ENCODE peak calls at places on chromosome 15, in nine cellular contexts. One of them, this sample, is unnamed.

GRCh38 chr15:62899090-62899493 is 143.5 kb upstream of the TPM1 start:
- DNase-seq in fibroblast of lung: no peak
- DNase-seq in mammary epithelial cell: no peak
- DNase-seq in GM06990: no peak
- DNase-seq in foreskin fibroblast: no peak
- DNase-seq in AG10803: peak; percentile 34
- DNase-seq in pancreas: no peak
- DNase-seq in GM23338: no peak
- DNase-seq in right cardiac atrium: no peak
- DNase-seq in this sample: no peak

GRCh38 chr15:51338496-51338895 is at the start of gene CYP19A1:
- DNase-seq in fibroblast of lung: no peak
- DNase-seq in mammary epithelial cell: no peak
- DNase-seq in GM06990: no peak
- DNase-seq in foreskin fibroblast: no peak
- DNase-seq in AG10803: no peak
- DNase-seq in pancreas: no peak
- DNase-seq in GM23338: peak; percentile 3
- DNase-seq in right cardiac atrium: no peak
- DNase-seq in this sample: no peak

GRCh38 chr15:74036271-74037170 is 42.0 kb downstream of the PML start:
- DNase-seq in fibroblast of lung: peak; percentile 50
- DNase-seq in mammary epithelial cell: peak; percentile 20
- DNase-seq in GM06990: no peak
- DNase-seq in foreskin fibroblast: peak; percentile 56
- DNase-seq in AG10803: peak; percentile 73
- DNase-seq in pancreas: no peak
- DNase-seq in GM23338: peak; percentile 93
- DNase-seq in right cardiac atrium: peak; percentile 77
- DNase-seq in this sample: peak; percentile 52

GRCh38 chr15:56744701-56745683 is 11.7 kb upstream of the ZNF280D start:
- DNase-seq in fibroblast of lung: no peak
- DNase-seq in mammary epithelial cell: no peak
- DNase-seq in GM06990: no peak
- DNase-seq in foreskin fibroblast: no peak
- DNase-seq in AG10803: no peak
- DNase-seq in pancreas: no peak
- DNase-seq in GM23338: no peak
- DNase-seq in right cardiac atrium: no peak
- DNase-seq in this sample: no peak

GRCh38 chr15:45362419-45362818 is 15.9 kb downstream of the GATM start:
- DNase-seq in fibroblast of lung: no peak
- DNase-seq in mammary epithelial cell: no peak
- DNase-seq in GM06990: no peak
- DNase-seq in foreskin fibroblast: no peak
- DNase-seq in AG10803: no peak
- DNase-seq in pancreas: no peak
- DNase-seq in GM23338: no peak
- DNase-seq in right cardiac atrium: no peak
- DNase-seq in this sample: no peak

GRCh38 chr15:91515188-91515754 is 338.2 kb upstream of the SLCO3A1 start:
- DNase-seq in fibroblast of lung: peak; percentile 92
- DNase-seq in mammary epithelial cell: peak; percentile 90
- DNase-seq in GM06990: peak; percentile 22
- DNase-seq in foreskin fibroblast: peak; percentile 67
- DNase-seq in AG10803: peak; percentile 85
- DNase-seq in pancreas: no peak
- DNase-seq in GM23338: no peak
- DNase-seq in right cardiac atrium: peak; percentile 74
- DNase-seq in this sample: peak; percentile 88

GRCh38 chr15:63370764-63371163 is 10.9 kb downstream of the CA12 start:
- DNase-seq in fibroblast of lung: no peak
- DNase-seq in mammary epithelial cell: no peak
- DNase-seq in GM06990: no peak
- DNase-seq in foreskin fibroblast: no peak
- DNase-seq in AG10803: no peak
- DNase-seq in pancreas: no peak
- DNase-seq in GM23338: peak; percentile 55
- DNase-seq in right cardiac atrium: no peak
- DNase-seq in this sample: no peak

GRCh38 chr15:33279613-33280205 is 31.1 kb upstream of the RYR3 start:
- DNase-seq in fibroblast of lung: peak; percentile 59
- DNase-seq in mammary epithelial cell: peak; percentile 94
- DNase-seq in GM06990: no peak
- DNase-seq in foreskin fibroblast: no peak
- DNase-seq in AG10803: peak; percentile 9
- DNase-seq in pancreas: no peak
- DNase-seq in GM23338: peak; percentile 4
- DNase-seq in right cardiac atrium: no peak
- DNase-seq in this sample: peak; percentile 2

GRCh38 chr15:43404130-43404529 is 33.2 kb downstream of the TUBGCP4 start:
- DNase-seq in fibroblast of lung: no peak
- DNase-seq in mammary epithelial cell: no peak
- DNase-seq in GM06990: no peak
- DNase-seq in foreskin fibroblast: no peak
- DNase-seq in AG10803: no peak
- DNase-seq in pancreas: no peak
- DNase-seq in GM23338: no peak
- DNase-seq in right cardiac atrium: no peak
- DNase-seq in this sample: no peak

GRCh38 chr15:75731248-75732100 is 18.8 kb upstream of the CSPG4 start:
- DNase-seq in fibroblast of lung: no peak
- DNase-seq in mammary epithelial cell: no peak
- DNase-seq in GM06990: no peak
- DNase-seq in foreskin fibroblast: peak; percentile 52
- DNase-seq in AG10803: peak; percentile 42
- DNase-seq in pancreas: no peak
- DNase-seq in GM23338: peak; percentile 59
- DNase-seq in right cardiac atrium: peak; percentile 79
- DNase-seq in this sample: no peak

GRCh38 chr15:36959746-36960145 is 140.6 kb downstream of the MEIS2 start:
- DNase-seq in fibroblast of lung: peak; percentile 61
- DNase-seq in mammary epithelial cell: peak; percentile 24
- DNase-seq in GM06990: no peak
- DNase-seq in foreskin fibroblast: no peak
- DNase-seq in AG10803: no peak
- DNase-seq in pancreas: no peak
- DNase-seq in GM23338: no peak
- DNase-seq in right cardiac atrium: no peak
- DNase-seq in this sample: no peak

GRCh38 chr15:82999905-83000671 is 11.4 kb downstream of the C15orf40 start:
- DNase-seq in fibroblast of lung: peak; percentile 60
- DNase-seq in mammary epithelial cell: peak; percentile 63
- DNase-seq in GM06990: no peak
- DNase-seq in foreskin fibroblast: peak; percentile 40
- DNase-seq in AG10803: peak; percentile 70
- DNase-seq in pancreas: no peak
- DNase-seq in GM23338: peak; percentile 75
- DNase-seq in right cardiac atrium: no peak
- DNase-seq in this sample: peak; percentile 7

GRCh38 chr15:55823191-55823670 is 80.3 kb upstream of the PRTG start:
- DNase-seq in fibroblast of lung: peak; percentile 95
- DNase-seq in mammary epithelial cell: peak; percentile 59
- DNase-seq in GM06990: no peak
- DNase-seq in foreskin fibroblast: peak; percentile 69
- DNase-seq in AG10803: peak; percentile 89
- DNase-seq in pancreas: no peak
- DNase-seq in GM23338: no peak
- DNase-seq in right cardiac atrium: no peak
- DNase-seq in this sample: no peak

GRCh38 chr15:40340038-40340739 is 550 bp downstream of the CCDC9B start:
- DNase-seq in fibroblast of lung: peak; percentile 81
- DNase-seq in mammary epithelial cell: no peak
- DNase-seq in GM06990: no peak
- DNase-seq in foreskin fibroblast: no peak
- DNase-seq in AG10803: peak; percentile 92
- DNase-seq in pancreas: peak; percentile 79
- DNase-seq in GM23338: no peak
- DNase-seq in right cardiac atrium: peak; percentile 95
- DNase-seq in this sample: peak; percentile 74

GRCh38 chr15:74725241-74725774 is at the start of gene CYP1A1:
- DNase-seq in fibroblast of lung: peak; percentile 4
- DNase-seq in mammary epithelial cell: peak; percentile 8
- DNase-seq in GM06990: no peak
- DNase-seq in foreskin fibroblast: no peak
- DNase-seq in AG10803: no peak
- DNase-seq in pancreas: peak; percentile 73
- DNase-seq in GM23338: peak; percentile 68
- DNase-seq in right cardiac atrium: peak; percentile 61
- DNase-seq in this sample: peak; percentile 32

GRCh38 chr15:73239564-73240208 is 129.1 kb downstream of the HCN4 start:
- DNase-seq in fibroblast of lung: no peak
- DNase-seq in mammary epithelial cell: peak; percentile 15
- DNase-seq in GM06990: no peak
- DNase-seq in foreskin fibroblast: no peak
- DNase-seq in AG10803: no peak
- DNase-seq in pancreas: no peak
- DNase-seq in GM23338: peak; percentile 34
- DNase-seq in right cardiac atrium: no peak
- DNase-seq in this sample: no peak

GRCh38 chr15:94174399-94174802 is 57.0 kb upstream of the MCTP2 start:
- DNase-seq in fibroblast of lung: peak; percentile 65
- DNase-seq in mammary epithelial cell: peak; percentile 93
- DNase-seq in GM06990: peak; percentile 20
- DNase-seq in foreskin fibroblast: peak; percentile 10
- DNase-seq in AG10803: peak; percentile 60
- DNase-seq in pancreas: no peak
- DNase-seq in GM23338: no peak
- DNase-seq in right cardiac atrium: no peak
- DNase-seq in this sample: peak; percentile 50
- H3K4me3 ChIP-seq in fibroblast of lung: no peak overlapping the region
- H3K4me3 ChIP-seq in mammary epithelial cell: no peak overlapping the region
- H3K4me3 ChIP-seq in GM06990: no peak overlapping the region
- H3K4me3 ChIP-seq in foreskin fibroblast: no peak overlapping the region
- H3K4me3 ChIP-seq in AG10803: no peak overlapping the region
- H3K4me3 ChIP-seq in pancreas: no peak overlapping the region
- H3K4me3 ChIP-seq in GM23338: no peak overlapping the region
- H3K4me3 ChIP-seq in right cardiac atrium: no peak overlapping the region
- H3K4me3 ChIP-seq in this sample: no peak overlapping the region

GRCh38 chr15:86247249-86247955 is 167.7 kb downstream of the AGBL1 start:
- DNase-seq in fibroblast of lung: no peak
- DNase-seq in mammary epithelial cell: peak; percentile 92
- DNase-seq in GM06990: no peak
- DNase-seq in foreskin fibroblast: no peak
- DNase-seq in AG10803: no peak
- DNase-seq in pancreas: no peak
- DNase-seq in GM23338: no peak
- DNase-seq in right cardiac atrium: peak; percentile 42
- DNase-seq in this sample: no peak
- H3K4me3 ChIP-seq in fibroblast of lung: no peak overlapping the region
- H3K4me3 ChIP-seq in mammary epithelial cell: no peak overlapping the region
- H3K4me3 ChIP-seq in GM06990: no peak overlapping the region
- H3K4me3 ChIP-seq in foreskin fibroblast: no peak overlapping the region
- H3K4me3 ChIP-seq in AG10803: no peak overlapping the region
- H3K4me3 ChIP-seq in pancreas: no peak overlapping the region
- H3K4me3 ChIP-seq in GM23338: no peak overlapping the region
- H3K4me3 ChIP-seq in right cardiac atrium: no peak overlapping the region
- H3K4me3 ChIP-seq in this sample: no peak overlapping the region

DNA sequence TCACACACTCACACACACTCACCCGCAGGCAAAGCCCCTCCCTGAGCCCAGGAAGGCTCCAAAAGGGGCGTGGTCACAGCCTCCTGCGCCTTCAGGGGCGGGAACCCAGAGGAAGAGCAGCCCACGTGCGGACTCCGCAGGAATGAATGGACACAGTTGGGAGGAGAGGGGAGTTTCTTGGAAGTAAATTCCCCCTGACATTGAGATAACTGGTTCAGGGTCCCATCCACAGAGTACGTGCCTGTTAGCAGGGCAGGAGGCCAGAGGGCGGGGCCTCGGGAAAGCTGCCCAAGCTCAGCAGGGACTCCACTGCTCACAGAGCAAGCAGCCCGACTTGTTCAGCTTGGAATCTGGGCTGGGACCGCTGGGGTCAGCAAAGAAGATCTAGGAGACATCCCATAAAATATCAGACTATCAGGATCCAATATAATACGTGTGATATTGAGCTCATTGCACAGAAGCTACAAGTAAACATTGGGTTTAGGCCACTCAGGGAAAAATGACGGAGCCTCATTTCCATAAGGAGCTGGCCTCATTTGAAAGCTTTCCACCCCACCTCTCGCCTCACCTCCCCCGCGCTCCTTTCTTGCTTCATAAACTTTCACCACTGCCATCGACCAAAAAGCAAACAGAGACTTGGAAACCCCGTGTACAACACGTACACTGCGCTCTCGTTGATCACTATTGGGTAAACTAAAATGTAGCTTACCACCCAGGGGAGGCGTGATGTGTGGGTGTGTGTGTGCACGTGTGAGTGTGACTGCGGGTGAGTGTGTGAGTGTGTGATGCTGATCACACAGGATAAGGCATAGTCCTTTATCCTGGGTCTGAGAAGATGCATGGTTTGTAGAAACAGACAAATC is 36.0 kb downstream of the TM2D3 start:
- DNase-seq in fibroblast of lung: peak; percentile 71
- DNase-seq in mammary epithelial cell: peak; percentile 48
- DNase-seq in GM06990: no peak
- DNase-seq in foreskin fibroblast: peak; percentile 82
- DNase-seq in AG10803: peak; percentile 78
- DNase-seq in pancreas: peak; percentile 68
- DNase-seq in GM23338: peak; percentile 88
- DNase-seq in right cardiac atrium: peak; percentile 93
- DNase-seq in this sample: peak; percentile 87
- H3K4me3 ChIP-seq in fibroblast of lung: no peak overlapping the region
- H3K4me3 ChIP-seq in mammary epithelial cell: no peak overlapping the region
- H3K4me3 ChIP-seq in GM06990: no peak overlapping the region
- H3K4me3 ChIP-seq in foreskin fibroblast: peak overlapping the region; percentile 18
- H3K4me3 ChIP-seq in AG10803: peak overlapping the region; percentile 33
- H3K4me3 ChIP-seq in pancreas: peak overlapping the region; percentile 20
- H3K4me3 ChIP-seq in GM23338: peak overlapping the region; percentile 45
- H3K4me3 ChIP-seq in right cardiac atrium: no peak overlapping the region
- H3K4me3 ChIP-seq in this sample: no peak overlapping the region

GRCh38 chr15:93454788-93455187 is 365.8 kb upstream of the RGMA start:
- DNase-seq in fibroblast of lung: no peak
- DNase-seq in mammary epithelial cell: no peak
- DNase-seq in GM06990: no peak
- DNase-seq in foreskin fibroblast: no peak
- DNase-seq in AG10803: no peak
- DNase-seq in pancreas: no peak
- DNase-seq in GM23338: no peak
- DNase-seq in right cardiac atrium: no peak
- DNase-seq in this sample: no peak
- H3K4me3 ChIP-seq in fibroblast of lung: no peak overlapping the region
- H3K4me3 ChIP-seq in mammary epithelial cell: no peak overlapping the region
- H3K4me3 ChIP-seq in GM06990: no peak overlapping the region
- H3K4me3 ChIP-seq in foreskin fibroblast: no peak overlapping the region
- H3K4me3 ChIP-seq in AG10803: no peak overlapping the region
- H3K4me3 ChIP-seq in pancreas: no peak overlapping the region
- H3K4me3 ChIP-seq in GM23338: no peak overlapping the region
- H3K4me3 ChIP-seq in right cardiac atrium: no peak overlapping the region
- H3K4me3 ChIP-seq in this sample: no peak overlapping the region

GRCh38 chr15:49624046-49624445 is 3.2 kb downstream of the DTWD1 start:
- DNase-seq in fibroblast of lung: peak; percentile 94
- DNase-seq in mammary epithelial cell: peak; percentile 32
- DNase-seq in GM06990: no peak
- DNase-seq in foreskin fibroblast: peak; percentile 67
- DNase-seq in AG10803: peak; percentile 96
- DNase-seq in pancreas: no peak
- DNase-seq in GM23338: no peak
- DNase-seq in right cardiac atrium: no peak
- DNase-seq in this sample: no peak
- H3K4me3 ChIP-seq in fibroblast of lung: no peak overlapping the region
- H3K4me3 ChIP-seq in mammary epithelial cell: no peak overlapping the region
- H3K4me3 ChIP-seq in GM06990: no peak overlapping the region
- H3K4me3 ChIP-seq in foreskin fibroblast: peak overlapping the region; percentile 33
- H3K4me3 ChIP-seq in AG10803: peak overlapping the region; percentile 48
- H3K4me3 ChIP-seq in pancreas: no peak overlapping the region
- H3K4me3 ChIP-seq in GM23338: no peak overlapping the region
- H3K4me3 ChIP-seq in right cardiac atrium: no peak overlapping the region
- H3K4me3 ChIP-seq in this sample: no peak overlapping the region

GRCh38 chr15:96268421-96269204 is 61.9 kb upstream of the NR2F2 start:
- DNase-seq in fibroblast of lung: peak; percentile 87
- DNase-seq in mammary epithelial cell: peak; percentile 47
- DNase-seq in GM06990: no peak
- DNase-seq in foreskin fibroblast: no peak
- DNase-seq in AG10803: peak; percentile 42
- DNase-seq in pancreas: no peak
- DNase-seq in GM23338: peak; percentile 58
- DNase-seq in right cardiac atrium: no peak
- DNase-seq in this sample: no peak
- H3K4me3 ChIP-seq in fibroblast of lung: no peak overlapping the region
- H3K4me3 ChIP-seq in mammary epithelial cell: no peak overlapping the region
- H3K4me3 ChIP-seq in GM06990: no peak overlapping the region
- H3K4me3 ChIP-seq in foreskin fibroblast: no peak overlapping the region
- H3K4me3 ChIP-seq in AG10803: no peak overlapping the region
- H3K4me3 ChIP-seq in pancreas: no peak overlapping the region
- H3K4me3 ChIP-seq in GM23338: no peak overlapping the region
- H3K4me3 ChIP-seq in right cardiac atrium: no peak overlapping the region
- H3K4me3 ChIP-seq in this sample: no peak overlapping the region